ENCODE peak calls at places on chromosome 7, in four cellular contexts. N, X, A and I are unnamed samples.

GRCh38 chr7:55370001-55370400 is 4.9 kb downstream of the LANCL2 start:
- DNase-seq in N (no peak), X (no peak), A (no peak), I (no peak)

GRCh38 chr7:132160525-132161230 is 415.6 kb downstream of the PLXNA4 start:
- DNase-seq in N (no peak), X (no peak), A (no peak), I (no peak)

GRCh38 chr7:78924581-78924980 is 528.9 kb downstream of the MAGI2 start:
- DNase-seq in N (no peak), X (no peak), A (peak; percentile 9), I (no peak)

GRCh38 chr7:155746188-155746587 is 66.1 kb downstream of the SHH start:
- DNase-seq in N (no peak), X (no peak), A (no peak), I (no peak)

GRCh38 chr7:1662101-1662500 is 8.0 kb upstream of the ELFN1 start:
- DNase-seq in N (peak; percentile 17), X (no peak), A (no peak), I (peak; percentile 58)

GRCh38 chr7:1192171-1192676 is 32.2 kb upstream of the ZFAND2A start:
- DNase-seq in N (no peak), X (no peak), A (no peak), I (no peak)

GRCh38 chr7:66296555-66296954 is 91.4 kb downstream of the TPST1 start:
- DNase-seq in N (no peak), X (no peak), A (no peak), I (no peak)

GRCh38 chr7:81470084-81470723 is 299.6 kb downstream of the HGF start:
- DNase-seq in N (peak; percentile 68), X (peak; percentile 54), A (peak; percentile 35), I (no peak)

GRCh38 chr7:133484135-133484534 is 231.3 kb downstream of the EXOC4 start:
- DNase-seq in N (no peak), X (no peak), A (no peak), I (no peak)

GRCh38 chr7:12942599-12942998 is 255.2 kb downstream of the ARL4A start:
- DNase-seq in N (no peak), X (no peak), A (no peak), I (no peak)

GRCh38 chr7:43492906-43493305 is 90.0 kb upstream of the STK17A start:
- DNase-seq in N (no peak), X (no peak), A (no peak), I (no peak)

GRCh38 chr7:20338285-20338684 is 7.6 kb downstream of the ITGB8 start:
- DNase-seq in N (no peak), X (no peak), A (no peak), I (no peak)

GRCh38 chr7:23873306-23873705 is 163.3 kb downstream of the STK31 start:
- DNase-seq in N (no peak), X (no peak), A (no peak), I (no peak)
- H3K4me3 ChIP-seq in N (no peak overlapping the region), X (no peak overlapping the region), A (no peak overlapping the region), I (no peak overlapping the region)

GRCh38 chr7:151699920-151700319 is 177.0 kb downstream of the PRKAG2 start:
- DNase-seq in N (no peak), X (no peak), A (no peak), I (no peak)

GRCh38 chr7:151699147-151699546 is 177.8 kb downstream of the PRKAG2 start:
- DNase-seq in N (no peak), X (no peak), A (no peak), I (no peak)

GRCh38 chr7:151697942-151698341 is 178.2 kb upstream of the RHEB start:
- DNase-seq in N (no peak), X (no peak), A (no peak), I (no peak)

GRCh38 chr7:151702961-151703360 is 174.0 kb downstream of the PRKAG2 start:
- DNase-seq in N (no peak), X (no peak), A (no peak), I (no peak)

DNA sequence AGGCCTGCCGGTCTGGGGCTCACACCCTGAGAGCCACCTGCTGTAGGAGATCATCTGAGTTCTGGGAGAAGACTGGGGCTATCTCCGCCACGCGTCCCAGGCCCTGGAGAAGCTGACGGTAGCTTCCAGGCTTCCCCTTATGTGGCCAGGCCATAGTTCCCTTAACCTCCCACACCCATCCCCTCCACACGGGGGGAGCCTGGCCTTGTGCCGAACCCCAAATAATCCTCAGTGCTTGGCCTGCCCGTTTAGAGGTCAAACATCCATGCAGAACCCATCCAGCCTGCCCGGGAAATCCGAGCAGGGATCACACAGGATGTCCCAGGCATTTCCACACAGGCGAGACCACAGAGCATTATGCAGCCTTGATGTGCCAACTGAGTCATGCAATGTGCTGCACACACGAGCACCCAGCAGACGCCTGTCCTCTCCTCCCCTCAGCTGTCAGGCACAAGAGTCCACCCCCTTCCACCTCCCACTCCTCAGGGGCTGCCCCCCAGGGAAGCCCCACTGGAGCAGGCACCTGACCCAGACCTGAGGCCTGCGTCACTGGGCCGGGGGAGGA is 176.2 kb downstream of the PRKAG2 start:
- DNase-seq in N (peak; percentile 24), X (no peak), A (no peak), I (no peak)
- H3K4me1 ChIP-seq in N (peaks cover 13% of the 10 kb centered on the region), X (peaks cover 19% of the 10 kb centered on the region), A (peaks cover 7% of the 10 kb centered on the region), I (peaks cover 15% of the 10 kb centered on the region)

DNA sequence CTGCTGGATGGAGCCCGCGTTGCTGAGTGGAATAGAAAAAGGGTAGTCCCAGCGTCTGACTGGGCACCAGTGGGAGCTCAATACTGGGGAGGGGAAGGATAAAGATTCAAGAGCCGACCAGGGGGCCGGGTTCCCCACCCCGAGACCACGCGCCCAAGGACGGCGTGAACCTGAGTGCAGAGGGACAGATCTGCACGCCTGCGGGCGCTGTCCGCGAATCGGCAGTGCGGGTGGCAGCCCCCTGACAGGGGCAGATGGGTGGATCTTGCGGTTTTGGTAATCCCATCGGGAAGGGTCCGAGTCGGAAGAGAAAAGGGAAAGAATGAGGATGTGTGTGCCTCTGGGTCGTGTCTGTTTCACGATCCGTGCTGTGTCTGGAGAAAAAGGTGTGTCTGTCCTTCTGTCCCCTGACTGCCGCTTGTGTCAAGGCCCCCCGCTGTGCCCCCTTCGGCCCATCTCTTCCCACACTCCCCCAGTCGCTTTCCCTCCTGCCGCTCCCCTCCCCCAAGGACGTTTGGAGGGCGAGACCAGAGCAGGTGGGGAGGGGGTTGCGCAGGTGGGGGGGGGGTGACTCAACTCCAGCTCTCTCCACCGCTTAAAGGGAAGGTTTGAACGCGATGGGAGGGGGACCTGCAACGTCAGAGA is 711 bp upstream of the VGF start:
- DNase-seq in N (no peak), X (no peak), A (no peak), I (peak; percentile 73)
- H3K4me3 ChIP-seq in N (no peak overlapping the region), X (no peak overlapping the region), A (peak overlapping the region; percentile 16), I (peak overlapping the region; percentile 10)

DNA sequence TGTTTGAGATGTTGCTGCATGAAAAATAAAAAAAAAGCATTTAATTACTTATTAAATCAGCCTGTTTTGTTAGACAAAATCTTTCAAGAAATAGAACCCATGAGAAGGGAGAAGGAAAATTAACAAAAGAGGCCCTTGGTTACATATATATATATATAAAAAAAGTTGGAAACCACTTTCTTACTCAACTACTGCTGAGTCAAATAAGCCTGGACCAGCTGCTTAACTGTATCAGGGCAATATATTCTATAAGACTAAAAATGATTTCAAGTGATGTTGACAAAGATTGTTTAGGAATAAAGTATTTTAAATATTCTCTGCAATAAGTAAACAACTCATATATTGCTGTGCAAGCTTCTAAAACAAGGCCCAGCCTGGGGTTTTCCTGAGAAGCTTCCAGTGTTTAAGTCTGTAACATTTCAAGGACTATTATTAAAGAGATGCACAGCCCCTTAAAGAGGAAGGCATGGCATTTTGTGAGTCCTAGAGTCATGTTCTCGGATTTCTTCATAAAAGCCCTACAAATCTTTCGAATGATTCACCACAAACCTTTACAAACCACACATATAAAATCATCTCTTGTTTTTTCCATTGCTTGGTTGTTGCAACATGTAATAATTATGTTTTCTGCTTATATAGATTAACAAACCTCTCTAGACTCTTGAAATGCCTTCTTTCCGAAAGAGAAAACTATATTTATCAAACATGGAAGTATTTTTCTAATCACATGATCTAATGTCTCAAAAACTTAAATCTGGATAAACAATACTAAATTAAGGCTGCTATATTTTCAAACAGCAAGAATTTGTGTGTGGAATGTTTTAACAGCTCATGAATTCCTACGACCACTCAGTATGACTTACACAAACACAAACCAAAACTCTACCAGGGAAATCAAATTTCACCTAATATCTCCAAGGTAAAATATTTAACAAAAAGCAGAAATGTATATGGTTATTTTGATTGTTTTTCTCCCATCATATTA is 14.3 kb downstream of the JAZF1 start:
- DNase-seq in N (no peak), X (no peak), A (no peak), I (no peak)
- H3K4me1 ChIP-seq in N (no peaks in the 10 kb centered on the region), X (no peaks in the 10 kb centered on the region), A (no peaks in the 10 kb centered on the region), I (peaks cover 19% of the 10 kb centered on the region)

GRCh38 chr7:69759373-69759772 is 161.1 kb downstream of the AUTS2 start:
- DNase-seq in N (no peak), X (no peak), A (no peak), I (no peak)
- H3K4me3 ChIP-seq in N (no peak overlapping the region), X (no peak overlapping the region), A (no peak overlapping the region), I (no peak overlapping the region)

GRCh38 chr7:128404826-128405344 is 4.9 kb downstream of the IMPDH1 start:
- DNase-seq in N (no peak), X (no peak), A (no peak), I (no peak)
- H3K4me1 ChIP-seq in N (peaks cover 50% of the 10 kb centered on the region), X (peaks cover 40% of the 10 kb centered on the region), A (peaks cover 10% of the 10 kb centered on the region), I (peaks cover 59% of the 10 kb centered on the region)

GRCh38 chr7:158700008-158700407 is 4.6 kb downstream of the NCAPG2 start:
- DNase-seq in N (no peak), X (no peak), A (no peak), I (no peak)

GRCh38 chr7:158704524-158705233 is at the start of gene NCAPG2:
- DNase-seq in N (peak; percentile 100), X (peak; percentile 99), A (peak; percentile 73), I (peak; percentile 100)

GRCh38 chr7:158702196-158702595 is 2.4 kb downstream of the NCAPG2 start:
- DNase-seq in N (no peak), X (no peak), A (peak; percentile 33), I (no peak)

GRCh38 chr7:158705234-158705890 is 758 bp upstream of the NCAPG2 start:
- DNase-seq in N (no peak), X (no peak), A (no peak), I (no peak)

GRCh38 chr7:158702944-158703343 is 1.7 kb downstream of the NCAPG2 start:
- DNase-seq in N (no peak), X (no peak), A (no peak), I (no peak)
- H3K4me3 ChIP-seq in N (no peak overlapping the region), X (no peak overlapping the region), A (no peak overlapping the region), I (no peak overlapping the region)